ENCODE peak calls at places on chromosomes 5 and 9, in nine cellular contexts. D is cardiac fibroblast, L is fibroblast of lung, M is HL-60, C is mammary epithelial cell, X is AG09309, T is A549, G is AG10803, O is fibroblast of the aortic adventitia. R is an unnamed sample.

GRCh38 chr9:116945817-116946216 is 258.7 kb downstream of the TRIM32 start:
- DNase-seq in X (no peak), L (no peak), T (no peak), G (no peak), D (no peak), O (no peak), M (peak; percentile 70), C (no peak), R (no peak)

GRCh38 chr5:5277118-5277517 is 137.0 kb downstream of the ADAMTS16 start:
- DNase-seq in M (no peak), T (no peak), C (no peak), D (no peak), X (no peak), O (no peak), L (no peak), G (no peak), R (no peak)

GRCh38 chr9:87307810-87308209 is 189.9 kb upstream of the DAPK1 start:
- DNase-seq in X (peak; percentile 45), L (peak; percentile 34), O (no peak), D (no peak), M (no peak), T (no peak), G (peak; percentile 21), C (no peak), R (no peak)

GRCh38 chr5:122093415-122093814 is 15.4 kb upstream of the LOX start:
- DNase-seq in L (peak; percentile 70), C (no peak), X (peak; percentile 92), M (no peak), O (peak; percentile 91), G (peak; percentile 98), T (no peak), D (peak; percentile 89), R (peak; percentile 87)

GRCh38 chr9:13791816-13792215 is 512.3 kb upstream of the MPDZ start:
- DNase-seq in D (no peak), X (no peak), M (no peak), C (no peak), G (no peak), T (no peak), L (no peak), O (no peak), R (no peak)

GRCh38 chr5:146109379-146109778 is 4.0 kb upstream of the PLAC8L1 start:
- DNase-seq in T (no peak), C (no peak), O (no peak), D (no peak), L (no peak), X (no peak), M (no peak), G (no peak), R (no peak)

GRCh38 chr9:134059188-134059641 is 8.6 kb downstream of the BRD3 start:
- DNase-seq in M (no peak), G (no peak), O (no peak), L (no peak), C (no peak), D (no peak), T (no peak), X (no peak), R (no peak)

GRCh38 chr5:63959177-63959982 is 2.9 kb downstream of the HTR1A start:
- DNase-seq in O (no peak), G (no peak), D (no peak), L (no peak), X (no peak), C (peak; percentile 28), M (no peak), T (peak; percentile 7), R (peak; percentile 1)

GRCh38 chr5:118006229-118006628 is 982.1 kb downstream of the DTWD2 start:
- DNase-seq in X (no peak), T (no peak), M (no peak), D (no peak), C (no peak), O (no peak), G (no peak), L (no peak), R (no peak)

GRCh38 chr5:1324301-1324700 is 20.6 kb downstream of the CLPTM1L start:
- DNase-seq in G (no peak), X (no peak), T (no peak), D (no peak), L (no peak), M (no peak), O (no peak), C (no peak), R (no peak)

GRCh38 chr9:35729700-35730485 is 2.1 kb downstream of the TLN1 start:
- DNase-seq in L (peak; percentile 82), C (peak; percentile 84), O (peak; percentile 80), G (peak; percentile 91), T (peak; percentile 66), M (peak; percentile 68), X (peak; percentile 61), D (peak; percentile 89), R (peak; percentile 86)

GRCh38 chr9:109286981-109287380 is 33.9 kb downstream of the EPB41L4B start:
- DNase-seq in M (no peak), D (no peak), C (no peak), X (peak; percentile 46), L (no peak), O (no peak), G (peak; percentile 41), T (no peak), R (no peak)

GRCh38 chr9:79220666-79221065 is 351.1 kb upstream of the TLE4 start:
- DNase-seq in C (no peak), M (no peak), L (peak; percentile 43), X (peak; percentile 48), D (peak; percentile 68), T (no peak), O (peak; percentile 45), G (peak; percentile 74), R (peak; percentile 45)

GRCh38 chr9:132725306-132725705 is 55.0 kb downstream of the GTF3C4 start:
- DNase-seq in M (no peak), C (no peak), O (no peak), X (no peak), L (no peak), G (no peak), T (no peak), D (no peak), R (no peak)

GRCh38 chr5:160833806-160834205 is 18.2 kb downstream of the ATP10B start:
- DNase-seq in G (peak; percentile 45), L (peak; percentile 1), D (no peak), O (no peak), M (no peak), X (no peak), T (no peak), C (peak; percentile 77), R (no peak)

GRCh38 chr5:6717687-6718086 is 4.5 kb downstream of the TENT4A start:
- DNase-seq in C (no peak), M (no peak), X (no peak), G (no peak), O (no peak), T (no peak), D (no peak), L (no peak), R (no peak)

GRCh38 chr9:70421020-70421271 is 6.5 kb upstream of the KLF9 start:
- DNase-seq in G (no peak), M (no peak), O (no peak), C (no peak), D (no peak), T (no peak), L (no peak), X (no peak), R (no peak)

GRCh38 chr9:79013715-79014610 is 557.8 kb upstream of the TLE4 start:
- DNase-seq in G (peak; percentile 53), O (no peak), D (peak; percentile 41), C (peak; percentile 30), M (no peak), L (no peak), T (no peak), X (peak; percentile 13), R (no peak)

DNA sequence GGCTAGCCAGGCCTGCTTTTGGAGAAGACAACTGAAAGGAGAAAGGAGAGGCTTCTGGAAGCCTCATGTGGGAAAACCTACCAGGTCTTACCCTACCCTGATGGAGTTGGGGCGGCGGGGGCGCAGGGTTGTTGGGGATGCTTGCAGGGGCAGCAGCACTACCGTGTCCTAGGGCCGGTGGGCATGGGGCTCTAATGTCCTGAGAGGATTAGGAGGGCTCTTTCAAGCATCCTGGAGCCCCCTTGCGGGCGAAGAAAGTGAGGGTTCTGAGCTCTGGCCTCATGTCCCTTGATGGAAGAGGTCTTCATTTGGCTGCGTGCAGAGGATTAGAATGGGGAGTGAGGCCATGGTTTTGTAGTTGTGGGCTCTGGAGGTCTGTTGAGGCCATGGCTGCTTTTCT is 86.9 kb upstream of the PITX1 start:
- DNase-seq in G (no peak), M (no peak), O (no peak), L (no peak), C (no peak), X (no peak), D (no peak), T (no peak), R (no peak)
- TF ChIP-seq CTCF in G (no peak), M (no peak), O (no peak), L (no peak), C (no peak), X (peak; percentile 1), D (no peak), T (no peak), R (no peak)

GRCh38 chr5:36726767-36727166 is 120.4 kb downstream of the SLC1A3 start:
- DNase-seq in L (no peak), C (no peak), M (no peak), D (no peak), T (no peak), X (no peak), G (no peak), O (no peak), R (no peak)

GRCh38 chr5:36723921-36724320 is 117.5 kb downstream of the SLC1A3 start:
- DNase-seq in O (no peak), T (no peak), C (no peak), L (no peak), X (no peak), G (no peak), M (peak; percentile 68), D (no peak), R (no peak)

GRCh38 chr5:36726317-36726716 is 119.9 kb downstream of the SLC1A3 start:
- DNase-seq in G (no peak), C (no peak), T (no peak), X (no peak), M (no peak), D (no peak), O (no peak), L (no peak), R (no peak)

GRCh38 chr5:36722913-36723312 is 116.5 kb downstream of the SLC1A3 start:
- DNase-seq in X (no peak), C (no peak), D (peak; percentile 7), O (no peak), L (peak; percentile 18), M (no peak), G (peak; percentile 8), T (no peak), R (peak; percentile 17)

GRCh38 chr5:36724429-36725332 is 118.3 kb downstream of the SLC1A3 start:
- DNase-seq in X (no peak), L (no peak), G (no peak), O (no peak), T (peak; percentile 37), C (no peak), D (no peak), M (peak; percentile 94), R (no peak)
- H3K4me3 ChIP-seq in X (no peak overlapping the region), L (no peak overlapping the region), G (no peak overlapping the region), O (no peak overlapping the region), T (no peak overlapping the region), C (no peak overlapping the region), D (no peak overlapping the region), M (peak overlapping the region; percentile 32), R (no peak overlapping the region)

GRCh38 chr5:96661841-96662724 is at the start of gene CAST:
- DNase-seq in T (peak; percentile 98), L (peak; percentile 98), C (peak; percentile 94), X (peak; percentile 69), D (peak; percentile 97), G (peak; percentile 98), O (peak; percentile 98), M (peak; percentile 54), R (peak; percentile 97)
- TF ChIP-seq CTCF in T (no peak), L (no peak), C (no peak), X (no peak), D (no peak), G (no peak), O (no peak), M (no peak), R (no peak)

GRCh38 chr9:124758691-124759090 is 12.4 kb downstream of the NR6A1 start:
- DNase-seq in X (no peak), T (no peak), C (no peak), D (no peak), O (no peak), G (no peak), M (no peak), L (no peak), R (no peak)
- H3K4me3 ChIP-seq in X (no peak overlapping the region), T (no peak overlapping the region), C (no peak overlapping the region), D (no peak overlapping the region), O (no peak overlapping the region), G (no peak overlapping the region), M (no peak overlapping the region), L (no peak overlapping the region), R (no peak overlapping the region)